ENCODE peak calls at places on chromosomes 4 and X, in four cellular contexts. One of them, this sample, is unnamed. For H3K9me3, the result is how much of the 10 kb centered on the place peaks cover.

GRCh38 chr4:176002007-176002623 is 63.5 kb upstream of the WDR17 start:
- DNase-seq in heart left ventricle: peak
- DNase-seq in tibial artery: no peak
- DNase-seq in BE2C: peak
- DNase-seq in this sample: peak

GRCh38 chrX:53440101-53440500 is 5.9 kb upstream of the HSD17B10 start:
- DNase-seq in heart left ventricle: no peak
- DNase-seq in tibial artery: no peak
- DNase-seq in BE2C: no peak
- DNase-seq in this sample: no peak

GRCh38 chrX:102651968-102652744 is 873 bp downstream of the GPRASP1 start:
- DNase-seq in heart left ventricle: no peak
- DNase-seq in tibial artery: peak
- DNase-seq in BE2C: peak
- DNase-seq in this sample: no peak

GRCh38 chrX:140572724-140573123 is 67.9 kb upstream of the SOX3 start:
- DNase-seq in heart left ventricle: no peak
- DNase-seq in tibial artery: peak
- DNase-seq in BE2C: peak
- DNase-seq in this sample: no peak

GRCh38 chr4:185991750-185992149 is 77.2 kb upstream of the TLR3 start:
- DNase-seq in heart left ventricle: no peak
- DNase-seq in tibial artery: no peak
- DNase-seq in BE2C: no peak
- DNase-seq in this sample: no peak

GRCh38 chr4:10006236-10006603 is 15.1 kb downstream of the SLC2A9 start:
- DNase-seq in heart left ventricle: no peak
- DNase-seq in tibial artery: peak
- DNase-seq in BE2C: no peak
- DNase-seq in this sample: no peak

GRCh38 chr4:86549163-86549788 is 44.8 kb upstream of the PTPN13 start:
- DNase-seq in heart left ventricle: no peak
- DNase-seq in tibial artery: no peak
- DNase-seq in BE2C: no peak
- DNase-seq in this sample: no peak

GRCh38 chr4:89111833-89112563 is 665 bp downstream of the TIGD2 start:
- DNase-seq in heart left ventricle: no peak
- DNase-seq in tibial artery: no peak
- DNase-seq in BE2C: no peak
- DNase-seq in this sample: no peak

GRCh38 chr4:8507251-8507570 is 66.6 kb downstream of the TRMT44 start:
- DNase-seq in heart left ventricle: no peak
- DNase-seq in tibial artery: no peak
- DNase-seq in BE2C: no peak
- DNase-seq in this sample: no peak

GRCh38 chrX:1281511-1281910 is 12.9 kb downstream of the CSF2RA start:
- DNase-seq in heart left ventricle: no peak
- DNase-seq in tibial artery: no peak
- DNase-seq in BE2C: no peak
- DNase-seq in this sample: no peak

GRCh38 chr4:100497729-100498250 is 20.0 kb downstream of the EMCN start:
- DNase-seq in heart left ventricle: no peak
- DNase-seq in tibial artery: no peak
- DNase-seq in BE2C: no peak
- DNase-seq in this sample: no peak

GRCh38 chrX:55546956-55547355 is 57.3 kb upstream of the USP51 start:
- DNase-seq in heart left ventricle: no peak
- DNase-seq in tibial artery: no peak
- DNase-seq in BE2C: no peak
- DNase-seq in this sample: no peak

GRCh38 chrX:40922307-40922706 is 162.9 kb upstream of the USP9X start:
- DNase-seq in heart left ventricle: no peak
- DNase-seq in tibial artery: no peak
- DNase-seq in BE2C: no peak
- DNase-seq in this sample: no peak

GRCh38 chr4:83370640-83370906 is 35.9 kb upstream of the HPSE start:
- DNase-seq in heart left ventricle: no peak
- DNase-seq in tibial artery: no peak
- DNase-seq in BE2C: no peak
- DNase-seq in this sample: no peak

GRCh38 chr4:15163284-15163645 is 161.0 kb downstream of the CPEB2 start:
- DNase-seq in heart left ventricle: no peak
- DNase-seq in tibial artery: no peak
- DNase-seq in BE2C: no peak
- DNase-seq in this sample: no peak

GRCh38 chr4:153143527-153144348 is 60.5 kb upstream of the TRIM2 start:
- DNase-seq in heart left ventricle: no peak
- DNase-seq in tibial artery: no peak
- DNase-seq in BE2C: peak
- DNase-seq in this sample: no peak

GRCh38 chrX:40144576-40144975 is 46.8 kb upstream of the BCOR start:
- DNase-seq in heart left ventricle: no peak
- DNase-seq in tibial artery: no peak
- DNase-seq in BE2C: no peak
- DNase-seq in this sample: no peak

GRCh38 chrX:130147631-130148030 is 18.0 kb downstream of the AIFM1 start:
- DNase-seq in heart left ventricle: no peak
- DNase-seq in tibial artery: no peak
- DNase-seq in BE2C: no peak
- DNase-seq in this sample: no peak

GRCh38 chr4:74284074-74284473 is 24.2 kb upstream of the EPGN start:
- DNase-seq in heart left ventricle: no peak
- DNase-seq in tibial artery: no peak
- DNase-seq in BE2C: no peak
- DNase-seq in this sample: no peak

GRCh38 chr4:189131131-189131530 is 809.5 kb upstream of the FRG1 start:
- DNase-seq in heart left ventricle: no peak
- DNase-seq in tibial artery: no peak
- DNase-seq in BE2C: no peak
- DNase-seq in this sample: no peak

DNA sequence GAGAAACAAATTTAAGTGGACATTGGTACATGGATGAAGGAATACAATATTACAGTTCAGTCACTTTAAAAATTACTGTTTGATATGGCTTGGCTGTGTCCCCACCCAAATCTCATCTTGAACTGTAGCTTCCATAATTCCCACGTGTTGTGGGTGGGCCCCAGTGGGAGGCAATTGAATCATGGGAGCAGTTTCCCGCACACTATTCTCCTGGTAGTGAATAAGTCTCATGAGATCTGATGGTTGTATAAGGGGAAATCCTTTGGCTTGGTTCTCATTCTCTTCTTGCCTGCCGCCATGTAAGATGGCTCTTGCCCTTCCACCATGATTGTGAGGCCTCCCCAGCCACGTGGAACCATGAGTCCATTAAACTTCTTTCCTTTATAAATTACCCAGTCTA is 804.2 kb upstream of the FRG1 start:
- DNase-seq in heart left ventricle: no peak
- DNase-seq in tibial artery: no peak
- DNase-seq in BE2C: no peak
- DNase-seq in this sample: no peak
- H3K9me3 ChIP-seq in heart left ventricle: under half
- H3K9me3 ChIP-seq in tibial artery: under half
- H3K9me3 ChIP-seq in BE2C: under half
- H3K9me3 ChIP-seq in this sample: under half

GRCh38 chrX:120144178-120144844 is 14.1 kb upstream of the RHOXF2 start:
- DNase-seq in heart left ventricle: no peak
- DNase-seq in tibial artery: no peak
- DNase-seq in BE2C: peak
- DNase-seq in this sample: no peak
- H3K9me3 ChIP-seq in heart left ventricle: under half
- H3K9me3 ChIP-seq in tibial artery: under half
- H3K9me3 ChIP-seq in BE2C: under half
- H3K9me3 ChIP-seq in this sample: under half

GRCh38 chrX:66021758-66022741 is 17.8 kb downstream of the VSIG4 start:
- DNase-seq in heart left ventricle: no peak
- DNase-seq in tibial artery: no peak
- DNase-seq in BE2C: no peak
- DNase-seq in this sample: no peak
- H3K9me3 ChIP-seq in heart left ventricle: under half
- H3K9me3 ChIP-seq in tibial artery: under half
- H3K9me3 ChIP-seq in BE2C: under half
- H3K9me3 ChIP-seq in this sample: under half

DNA sequence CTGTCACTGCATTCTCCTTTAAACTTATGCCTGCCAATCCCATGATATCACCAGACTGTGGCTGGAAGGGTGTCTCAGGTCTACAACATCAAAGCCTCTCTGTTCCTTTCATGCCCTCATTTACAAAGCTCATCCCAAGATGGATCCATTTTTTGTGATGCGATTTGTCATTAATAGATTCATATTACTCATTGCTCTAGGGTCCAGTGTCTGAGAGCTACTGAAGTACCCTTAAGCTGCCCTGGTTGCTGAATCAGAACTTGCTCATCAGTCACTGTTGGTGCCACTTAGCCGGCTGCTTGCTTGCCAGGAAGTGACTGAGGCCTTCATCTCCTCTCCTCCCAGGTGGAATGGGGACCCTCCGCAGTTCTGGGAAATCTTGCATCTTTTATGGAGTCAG is 395.5 kb upstream of the BOD1L1 start:
- DNase-seq in heart left ventricle: no peak
- DNase-seq in tibial artery: no peak
- DNase-seq in BE2C: no peak
- DNase-seq in this sample: no peak
- H3K9me3 ChIP-seq in heart left ventricle: under half
- H3K9me3 ChIP-seq in tibial artery: under half
- H3K9me3 ChIP-seq in BE2C: under half
- H3K9me3 ChIP-seq in this sample: under half

GRCh38 chrX:151762802-151763201 is 28.3 kb downstream of the CNGA2 start:
- DNase-seq in heart left ventricle: no peak
- DNase-seq in tibial artery: no peak
- DNase-seq in BE2C: no peak
- DNase-seq in this sample: no peak

GRCh38 chrX:151763711-151764110 is 29.2 kb downstream of the CNGA2 start:
- DNase-seq in heart left ventricle: no peak
- DNase-seq in tibial artery: no peak
- DNase-seq in BE2C: no peak
- DNase-seq in this sample: no peak

GRCh38 chrX:151759041-151759440 is 24.5 kb downstream of the CNGA2 start:
- DNase-seq in heart left ventricle: no peak
- DNase-seq in tibial artery: no peak
- DNase-seq in BE2C: no peak
- DNase-seq in this sample: no peak

DNA sequence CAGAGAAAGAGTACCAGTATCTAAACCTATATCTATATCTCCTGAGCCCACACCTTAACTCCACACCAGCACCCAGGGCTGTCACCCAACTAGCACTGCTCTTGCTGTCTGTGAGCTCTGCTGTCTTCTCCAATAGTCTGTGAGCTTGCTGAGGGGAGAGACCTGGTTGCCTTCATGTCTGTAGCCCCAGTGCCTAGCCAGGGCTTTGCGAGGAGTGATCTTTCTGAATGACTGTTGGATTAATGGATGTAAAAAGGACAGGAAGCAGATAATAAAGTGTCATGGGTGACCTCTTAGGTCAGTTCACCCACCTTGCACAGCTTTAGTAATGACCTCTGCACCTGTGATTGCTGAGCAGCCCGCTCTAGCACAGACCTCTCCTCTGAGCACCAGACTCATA is 30.5 kb downstream of the CNGA2 start:
- DNase-seq in heart left ventricle: no peak
- DNase-seq in tibial artery: no peak
- DNase-seq in BE2C: no peak
- DNase-seq in this sample: no peak
- H3K9me3 ChIP-seq in heart left ventricle: under half
- H3K9me3 ChIP-seq in tibial artery: under half
- H3K9me3 ChIP-seq in BE2C: under half
- H3K9me3 ChIP-seq in this sample: under half

GRCh38 chr4:143403551-143403816 is 66.8 kb downstream of the GAB1 start:
- DNase-seq in heart left ventricle: no peak
- DNase-seq in tibial artery: no peak
- DNase-seq in BE2C: no peak
- DNase-seq in this sample: no peak
- H3K9me3 ChIP-seq in heart left ventricle: under half
- H3K9me3 ChIP-seq in tibial artery: under half
- H3K9me3 ChIP-seq in BE2C: under half
- H3K9me3 ChIP-seq in this sample: under half

GRCh38 chr4:159291176-159291575 is 188.3 kb downstream of the RAPGEF2 start:
- DNase-seq in heart left ventricle: no peak
- DNase-seq in tibial artery: no peak
- DNase-seq in BE2C: no peak
- DNase-seq in this sample: no peak

GRCh38 chr4:159296061-159296460 is 193.2 kb downstream of the RAPGEF2 start:
- DNase-seq in heart left ventricle: no peak
- DNase-seq in tibial artery: no peak
- DNase-seq in BE2C: no peak
- DNase-seq in this sample: no peak

GRCh38 chr4:159289682-159290081 is 186.8 kb downstream of the RAPGEF2 start:
- DNase-seq in heart left ventricle: no peak
- DNase-seq in tibial artery: no peak
- DNase-seq in BE2C: no peak
- DNase-seq in this sample: no peak

GRCh38 chr4:159292137-159292896 is 189.4 kb downstream of the RAPGEF2 start:
- DNase-seq in heart left ventricle: no peak
- DNase-seq in tibial artery: no peak
- DNase-seq in BE2C: no peak
- DNase-seq in this sample: no peak

GRCh38 chr4:159290321-159291030 is 187.6 kb downstream of the RAPGEF2 start:
- DNase-seq in heart left ventricle: no peak
- DNase-seq in tibial artery: no peak
- DNase-seq in BE2C: no peak
- DNase-seq in this sample: no peak
- H3K9me3 ChIP-seq in heart left ventricle: under half
- H3K9me3 ChIP-seq in tibial artery: under half
- H3K9me3 ChIP-seq in BE2C: under half
- H3K9me3 ChIP-seq in this sample: under half

DNA sequence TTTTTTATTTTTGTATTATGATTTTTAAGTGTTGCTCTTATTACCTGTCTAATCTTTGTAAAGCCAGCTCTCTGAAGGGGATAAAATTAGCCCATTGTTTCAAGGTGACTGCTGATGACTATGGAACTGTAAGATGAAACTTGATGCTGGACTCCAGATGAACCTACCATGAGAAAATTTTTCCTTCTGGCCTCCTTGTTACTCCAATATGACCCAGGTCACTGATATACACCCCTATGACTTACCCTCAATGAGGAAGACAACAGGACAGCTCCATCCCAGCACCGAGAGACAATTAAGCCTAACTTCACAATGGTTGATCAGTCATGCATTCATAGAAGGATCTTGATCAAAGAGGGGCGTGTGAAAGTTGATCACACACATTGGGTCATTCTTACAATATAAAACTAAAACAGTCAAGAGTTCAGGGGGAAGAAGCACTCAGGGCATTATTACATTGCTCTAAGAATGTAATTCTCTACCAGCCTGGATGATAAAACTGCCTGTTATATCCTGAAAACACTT is 230.8 kb upstream of the AGTR2 start:
- DNase-seq in heart left ventricle: no peak
- DNase-seq in tibial artery: no peak
- DNase-seq in BE2C: no peak
- DNase-seq in this sample: no peak
- H3K9me3 ChIP-seq in heart left ventricle: under half
- H3K9me3 ChIP-seq in tibial artery: under half
- H3K9me3 ChIP-seq in BE2C: under half
- H3K9me3 ChIP-seq in this sample: under half

GRCh38 chr4:169446824-169447223 is 165.6 kb downstream of the NEK1 start:
- DNase-seq in heart left ventricle: no peak
- DNase-seq in tibial artery: no peak
- DNase-seq in BE2C: no peak
- DNase-seq in this sample: no peak
- H3K9me3 ChIP-seq in heart left ventricle: under half
- H3K9me3 ChIP-seq in tibial artery: under half
- H3K9me3 ChIP-seq in BE2C: under half
- H3K9me3 ChIP-seq in this sample: under half